ENCODE peak calls at places on chromosomes 11 and 22, in six cellular contexts. D is hippocampal formation; F is GM23338; S is cerebellar cortex; M is GM04503; K is stimulated activated CD4-positive, alpha-beta T cell treated with anti-CD3 and anti-CD28 coated beads, Interleukin-12 subunit alpha, Interleukin-12 subunit beta, amount 100 ng/mL, for 24 hours. E is an unnamed sample.

GRCh38 chr11:110747531-110747930 is 35.3 kb upstream of the ARHGAP20 start:
- DNase-seq in D (no peak), F (no peak), S (no peak), M (no peak), K (no peak), E (no peak)

GRCh38 chr11:62446091-62446490 is 27.3 kb downstream of the SCGB1A1 start:
- DNase-seq in D (no peak), F (no peak), S (no peak), M (no peak), K (no peak), E (no peak)

GRCh38 chr11:19769820-19770219 is 57.2 kb downstream of the NAV2 start:
- DNase-seq in D (no peak), F (no peak), S (no peak), M (peak; percentile 75), K (no peak), E (peak; percentile 64)

GRCh38 chr22:21762712-21763581 is 27.4 kb upstream of the YPEL1 start:
- DNase-seq in D (no peak), F (no peak), S (no peak), M (no peak), K (peak; percentile 28), E (no peak)

GRCh38 chr11:66070604-66071325 is 693 bp downstream of the PACS1 start:
- DNase-seq in D (peak; percentile 15), F (peak; percentile 56), S (peak; percentile 42), M (no peak), K (no peak), E (peak; percentile 25)

GRCh38 chr11:130999086-130999485 is 82.8 kb upstream of the SNX19 start:
- DNase-seq in D (no peak), F (no peak), S (no peak), M (peak; percentile 31), K (no peak), E (peak; percentile 2)

GRCh38 chr11:18705651-18706281 is 7.2 kb downstream of the TMEM86A start:
- DNase-seq in D (no peak), F (peak; percentile 54), S (no peak), M (no peak), K (peak; percentile 14), E (no peak)

GRCh38 chr11:75966546-75967287 is 151.7 kb downstream of the UVRAG start:
- DNase-seq in D (no peak), F (peak; percentile 11), S (no peak), M (peak; percentile 77), K (no peak), E (no peak)

GRCh38 chr11:117604349-117604995 is 192.5 kb downstream of the DSCAML1 start:
- DNase-seq in D (peak; percentile 59), F (no peak), S (peak; percentile 92), M (no peak), K (no peak), E (peak; percentile 76)

GRCh38 chr22:24789516-24789915 is 15.0 kb upstream of the PIWIL3 start:
- DNase-seq in D (no peak), F (no peak), S (no peak), M (no peak), K (no peak), E (no peak)

GRCh38 chr22:39360674-39361413 is 11.1 kb downstream of the SYNGR1 start:
- DNase-seq in D (no peak), F (peak; percentile 67), S (peak; percentile 69), M (no peak), K (no peak), E (peak; percentile 83)

GRCh38 chr11:88105952-88106351 is 69.3 kb downstream of the RAB38 start:
- DNase-seq in D (no peak), F (no peak), S (no peak), M (no peak), K (no peak), E (peak; percentile 58)

GRCh38 chr22:38033522-38034277 is 23.5 kb upstream of the PICK1 start:
- DNase-seq in D (peak; percentile 92), F (no peak), S (peak; percentile 37), M (no peak), K (no peak), E (no peak)

GRCh38 chr11:114296190-114296978 is at the start of gene NNMT:
- DNase-seq in D (no peak), F (no peak), S (no peak), M (peak; percentile 98), K (no peak), E (peak; percentile 81)

GRCh38 chr11:72975778-72976520 is 161.7 kb downstream of the ATG16L2 start:
- DNase-seq in D (no peak), F (no peak), S (no peak), M (peak; percentile 81), K (no peak), E (no peak)

GRCh38 chr11:102757823-102758549 is 22.4 kb downstream of the MMP10 start:
- DNase-seq in D (no peak), F (no peak), S (no peak), M (no peak), K (no peak), E (no peak)

GRCh38 chr11:69095300-69095699 is 46.6 kb downstream of the TPCN2 start:
- DNase-seq in D (no peak), F (no peak), S (no peak), M (no peak), K (no peak), E (no peak)

GRCh38 chr11:116255234-116255953 is 517.4 kb downstream of the BUD13 start:
- DNase-seq in D (no peak), F (no peak), S (no peak), M (no peak), K (no peak), E (no peak)

GRCh38 chr11:69878144-69878883 is 59.1 kb upstream of the FGF3 start:
- DNase-seq in D (no peak), F (no peak), S (no peak), M (no peak), K (no peak), E (no peak)

GRCh38 chr22:39474351-39474991 is 17.7 kb downstream of the MGAT3 start:
- DNase-seq in D (no peak), F (peak; percentile 79), S (no peak), M (no peak), K (no peak), E (no peak)

GRCh38 chr11:69905611-69906452 is 86.6 kb upstream of the FGF3 start:
- DNase-seq in D (no peak), F (no peak), S (no peak), M (no peak), K (no peak), E (no peak)

GRCh38 chr22:23826510-23827350 is 12.1 kb downstream of the DERL3 start:
- DNase-seq in D (no peak), F (no peak), S (no peak), M (peak; percentile 76), K (no peak), E (no peak)

GRCh38 chr11:125022551-125022950 is 40.6 kb upstream of the SLC37A2 start:
- DNase-seq in D (no peak), F (no peak), S (no peak), M (no peak), K (no peak), E (no peak)

GRCh38 chr22:47030881-47031627 is 268.6 kb downstream of the TBC1D22A start:
- DNase-seq in D (no peak), F (no peak), S (no peak), M (peak; percentile 74), K (no peak), E (no peak)

GRCh38 chr11:85385561-85385960 is 241.6 kb downstream of the DLG2 start:
- DNase-seq in D (no peak), F (no peak), S (no peak), M (no peak), K (no peak), E (no peak)

GRCh38 chr11:94245121-94245520 is 59.3 kb upstream of the IZUMO1R start:
- DNase-seq in D (no peak), F (no peak), S (no peak), M (no peak), K (no peak), E (no peak)

GRCh38 chr11:2458321-2458720 is 13.5 kb downstream of the KCNQ1 start:
- DNase-seq in D (no peak), F (no peak), S (no peak), M (no peak), K (no peak), E (no peak)

GRCh38 chr22:46726066-46726985 is 11.7 kb downstream of the CERK start:
- DNase-seq in D (no peak), F (no peak), S (no peak), M (no peak), K (no peak), E (no peak)

GRCh38 chr11:12973529-12974181 is 35.5 kb upstream of the RASSF10 start:
- DNase-seq in D (no peak), F (no peak), S (no peak), M (no peak), K (no peak), E (no peak)

GRCh38 chr11:3158131-3158591 is 6.9 kb downstream of the OSBPL5 start:
- DNase-seq in D (no peak), F (no peak), S (no peak), M (no peak), K (no peak), E (no peak)